ENCODE peak calls at places on chromosomes 2 and 18, in eight cellular contexts. One of them, this sample, is unnamed.

GRCh38 chr2:41736105-41736567 is 311.7 kb upstream of the PKDCC start:
- DNase-seq in esophagus squamous epithelium: no peak
- DNase-seq in astrocyte of the spinal cord: no peak
- DNase-seq in esophagus muscularis mucosa: no peak
- DNase-seq in neural progenitor cell: no peak
- DNase-seq in Caco-2: no peak
- DNase-seq in brain microvascular endothelial cell: peak
- DNase-seq in pancreas: no peak
- DNase-seq in this sample: no peak

GRCh38 chr2:151853070-151853758 is 25.0 kb upstream of the ARL5A start:
- DNase-seq in Caco-2: no peak
- DNase-seq in neural progenitor cell: no peak
- DNase-seq in esophagus squamous epithelium: no peak
- DNase-seq in pancreas: no peak
- DNase-seq in astrocyte of the spinal cord: no peak
- DNase-seq in esophagus muscularis mucosa: no peak
- DNase-seq in brain microvascular endothelial cell: no peak
- DNase-seq in this sample: no peak

GRCh38 chr2:112880081-112880531 is 30.9 kb upstream of the IL37 start:
- DNase-seq in Caco-2: no peak
- DNase-seq in brain microvascular endothelial cell: peak
- DNase-seq in astrocyte of the spinal cord: peak
- DNase-seq in esophagus muscularis mucosa: no peak
- DNase-seq in esophagus squamous epithelium: no peak
- DNase-seq in neural progenitor cell: no peak
- DNase-seq in pancreas: no peak
- DNase-seq in this sample: no peak

GRCh38 chr2:27545348-27546141 is 37.3 kb upstream of the ZNF512 start:
- DNase-seq in astrocyte of the spinal cord: peak
- DNase-seq in esophagus muscularis mucosa: no peak
- DNase-seq in brain microvascular endothelial cell: no peak
- DNase-seq in Caco-2: no peak
- DNase-seq in neural progenitor cell: no peak
- DNase-seq in esophagus squamous epithelium: no peak
- DNase-seq in pancreas: no peak
- DNase-seq in this sample: no peak

GRCh38 chr2:118842687-118843491 is 4.6 kb downstream of the EN1 start:
- DNase-seq in brain microvascular endothelial cell: no peak
- DNase-seq in Caco-2: no peak
- DNase-seq in esophagus squamous epithelium: no peak
- DNase-seq in astrocyte of the spinal cord: no peak
- DNase-seq in neural progenitor cell: peak
- DNase-seq in esophagus muscularis mucosa: no peak
- DNase-seq in pancreas: no peak
- DNase-seq in this sample: no peak

GRCh38 chr18:74412106-74412880 is 44.8 kb downstream of the DIPK1C start:
- DNase-seq in astrocyte of the spinal cord: no peak
- DNase-seq in esophagus squamous epithelium: no peak
- DNase-seq in neural progenitor cell: peak
- DNase-seq in brain microvascular endothelial cell: no peak
- DNase-seq in Caco-2: no peak
- DNase-seq in pancreas: no peak
- DNase-seq in esophagus muscularis mucosa: no peak
- DNase-seq in this sample: no peak

GRCh38 chr18:61998957-61999356 is 106.2 kb upstream of the RNF152 start:
- DNase-seq in esophagus muscularis mucosa: no peak
- DNase-seq in astrocyte of the spinal cord: peak
- DNase-seq in esophagus squamous epithelium: no peak
- DNase-seq in neural progenitor cell: no peak
- DNase-seq in Caco-2: no peak
- DNase-seq in brain microvascular endothelial cell: peak
- DNase-seq in pancreas: no peak
- DNase-seq in this sample: no peak

GRCh38 chr2:179020156-179020750 is 29.7 kb downstream of the CCDC141 start:
- DNase-seq in brain microvascular endothelial cell: no peak
- DNase-seq in pancreas: peak
- DNase-seq in esophagus squamous epithelium: no peak
- DNase-seq in neural progenitor cell: peak
- DNase-seq in astrocyte of the spinal cord: no peak
- DNase-seq in esophagus muscularis mucosa: no peak
- DNase-seq in Caco-2: peak
- DNase-seq in this sample: peak

GRCh38 chr2:100365434-100365833 is 43.1 kb upstream of the LONRF2 start:
- DNase-seq in esophagus muscularis mucosa: no peak
- DNase-seq in Caco-2: no peak
- DNase-seq in esophagus squamous epithelium: peak
- DNase-seq in pancreas: peak
- DNase-seq in brain microvascular endothelial cell: peak
- DNase-seq in astrocyte of the spinal cord: peak
- DNase-seq in neural progenitor cell: no peak
- DNase-seq in this sample: peak

GRCh38 chr2:8779795-8780194 is 57.6 kb downstream of the KIDINS220 start:
- DNase-seq in esophagus muscularis mucosa: no peak
- DNase-seq in Caco-2: no peak
- DNase-seq in brain microvascular endothelial cell: no peak
- DNase-seq in esophagus squamous epithelium: no peak
- DNase-seq in pancreas: no peak
- DNase-seq in neural progenitor cell: no peak
- DNase-seq in astrocyte of the spinal cord: no peak
- DNase-seq in this sample: no peak

GRCh38 chr2:110741491-110741980 is 9.2 kb downstream of the ACOXL start:
- DNase-seq in pancreas: no peak
- DNase-seq in astrocyte of the spinal cord: no peak
- DNase-seq in brain microvascular endothelial cell: peak
- DNase-seq in Caco-2: peak
- DNase-seq in esophagus muscularis mucosa: peak
- DNase-seq in neural progenitor cell: peak
- DNase-seq in esophagus squamous epithelium: no peak
- DNase-seq in this sample: no peak

GRCh38 chr18:73613706-73614340 is 533.8 kb downstream of the FBXO15 start:
- DNase-seq in pancreas: no peak
- DNase-seq in esophagus muscularis mucosa: no peak
- DNase-seq in Caco-2: no peak
- DNase-seq in astrocyte of the spinal cord: no peak
- DNase-seq in esophagus squamous epithelium: no peak
- DNase-seq in neural progenitor cell: no peak
- DNase-seq in brain microvascular endothelial cell: no peak
- DNase-seq in this sample: no peak

GRCh38 chr2:238796223-238796885 is 51.5 kb upstream of the TWIST2 start:
- DNase-seq in Caco-2: no peak
- DNase-seq in pancreas: no peak
- DNase-seq in esophagus muscularis mucosa: no peak
- DNase-seq in brain microvascular endothelial cell: no peak
- DNase-seq in neural progenitor cell: no peak
- DNase-seq in astrocyte of the spinal cord: no peak
- DNase-seq in esophagus squamous epithelium: no peak
- DNase-seq in this sample: no peak

GRCh38 chr2:175595139-175595538 is 406.9 kb downstream of the LNPK start:
- DNase-seq in neural progenitor cell: no peak
- DNase-seq in pancreas: no peak
- DNase-seq in esophagus muscularis mucosa: no peak
- DNase-seq in astrocyte of the spinal cord: no peak
- DNase-seq in Caco-2: no peak
- DNase-seq in brain microvascular endothelial cell: no peak
- DNase-seq in esophagus squamous epithelium: no peak
- DNase-seq in this sample: no peak

GRCh38 chr2:180607501-180608060 is 372.8 kb upstream of the UBE2E3 start:
- DNase-seq in esophagus muscularis mucosa: no peak
- DNase-seq in astrocyte of the spinal cord: no peak
- DNase-seq in pancreas: no peak
- DNase-seq in Caco-2: peak
- DNase-seq in esophagus squamous epithelium: no peak
- DNase-seq in neural progenitor cell: no peak
- DNase-seq in brain microvascular endothelial cell: no peak
- DNase-seq in this sample: no peak

GRCh38 chr2:221124542-221125235 is 447.4 kb downstream of the EPHA4 start:
- DNase-seq in Caco-2: no peak
- DNase-seq in pancreas: no peak
- DNase-seq in esophagus muscularis mucosa: no peak
- DNase-seq in esophagus squamous epithelium: no peak
- DNase-seq in astrocyte of the spinal cord: no peak
- DNase-seq in neural progenitor cell: no peak
- DNase-seq in brain microvascular endothelial cell: no peak
- DNase-seq in this sample: no peak

GRCh38 chr2:46909771-46910419 is 5.7 kb downstream of the MCFD2 start:
- DNase-seq in Caco-2: no peak
- DNase-seq in pancreas: no peak
- DNase-seq in neural progenitor cell: no peak
- DNase-seq in esophagus muscularis mucosa: no peak
- DNase-seq in astrocyte of the spinal cord: peak
- DNase-seq in esophagus squamous epithelium: no peak
- DNase-seq in brain microvascular endothelial cell: peak
- DNase-seq in this sample: peak

GRCh38 chr2:234678721-234679120 is 181.8 kb upstream of the ARL4C start:
- DNase-seq in astrocyte of the spinal cord: peak
- DNase-seq in esophagus muscularis mucosa: peak
- DNase-seq in Caco-2: no peak
- DNase-seq in neural progenitor cell: no peak
- DNase-seq in pancreas: no peak
- DNase-seq in esophagus squamous epithelium: no peak
- DNase-seq in brain microvascular endothelial cell: peak
- DNase-seq in this sample: no peak

GRCh38 chr2:190880374-190881073 is at the start of gene GLS:
- DNase-seq in Caco-2: peak
- DNase-seq in brain microvascular endothelial cell: peak
- DNase-seq in pancreas: peak
- DNase-seq in esophagus squamous epithelium: peak
- DNase-seq in neural progenitor cell: peak
- DNase-seq in astrocyte of the spinal cord: peak
- DNase-seq in esophagus muscularis mucosa: peak
- DNase-seq in this sample: peak

GRCh38 chr18:50356036-50356945 is 18.6 kb upstream of the SKA1 start:
- DNase-seq in Caco-2: no peak
- DNase-seq in astrocyte of the spinal cord: no peak
- DNase-seq in esophagus squamous epithelium: no peak
- DNase-seq in pancreas: no peak
- DNase-seq in neural progenitor cell: no peak
- DNase-seq in brain microvascular endothelial cell: peak
- DNase-seq in esophagus muscularis mucosa: no peak
- DNase-seq in this sample: no peak
- TF ChIP-seq CTCF in Caco-2: no peak
- TF ChIP-seq CTCF in astrocyte of the spinal cord: no peak
- TF ChIP-seq CTCF in esophagus squamous epithelium: peak
- TF ChIP-seq CTCF in pancreas: no peak
- TF ChIP-seq CTCF in neural progenitor cell: no peak
- TF ChIP-seq CTCF in brain microvascular endothelial cell: peak
- TF ChIP-seq CTCF in esophagus muscularis mucosa: no peak
- TF ChIP-seq CTCF in this sample: no peak

GRCh38 chr2:217086038-217086522 is 226.2 kb upstream of the TNP1 start:
- DNase-seq in pancreas: no peak
- DNase-seq in neural progenitor cell: no peak
- DNase-seq in brain microvascular endothelial cell: peak
- DNase-seq in Caco-2: no peak
- DNase-seq in astrocyte of the spinal cord: peak
- DNase-seq in esophagus muscularis mucosa: peak
- DNase-seq in esophagus squamous epithelium: no peak
- DNase-seq in this sample: no peak

GRCh38 chr2:217091531-217091930 is 231.7 kb upstream of the TNP1 start:
- DNase-seq in pancreas: no peak
- DNase-seq in brain microvascular endothelial cell: no peak
- DNase-seq in esophagus muscularis mucosa: peak
- DNase-seq in esophagus squamous epithelium: no peak
- DNase-seq in Caco-2: no peak
- DNase-seq in astrocyte of the spinal cord: no peak
- DNase-seq in neural progenitor cell: no peak
- DNase-seq in this sample: no peak

GRCh38 chr2:217090884-217091283 is 231.0 kb upstream of the TNP1 start:
- DNase-seq in esophagus squamous epithelium: no peak
- DNase-seq in neural progenitor cell: no peak
- DNase-seq in brain microvascular endothelial cell: no peak
- DNase-seq in astrocyte of the spinal cord: no peak
- DNase-seq in pancreas: no peak
- DNase-seq in esophagus muscularis mucosa: no peak
- DNase-seq in Caco-2: no peak
- DNase-seq in this sample: no peak

GRCh38 chr2:217092710-217093379 is 233.0 kb upstream of the TNP1 start:
- DNase-seq in esophagus muscularis mucosa: peak
- DNase-seq in astrocyte of the spinal cord: no peak
- DNase-seq in esophagus squamous epithelium: no peak
- DNase-seq in brain microvascular endothelial cell: no peak
- DNase-seq in pancreas: no peak
- DNase-seq in Caco-2: no peak
- DNase-seq in neural progenitor cell: no peak
- DNase-seq in this sample: no peak

DNA sequence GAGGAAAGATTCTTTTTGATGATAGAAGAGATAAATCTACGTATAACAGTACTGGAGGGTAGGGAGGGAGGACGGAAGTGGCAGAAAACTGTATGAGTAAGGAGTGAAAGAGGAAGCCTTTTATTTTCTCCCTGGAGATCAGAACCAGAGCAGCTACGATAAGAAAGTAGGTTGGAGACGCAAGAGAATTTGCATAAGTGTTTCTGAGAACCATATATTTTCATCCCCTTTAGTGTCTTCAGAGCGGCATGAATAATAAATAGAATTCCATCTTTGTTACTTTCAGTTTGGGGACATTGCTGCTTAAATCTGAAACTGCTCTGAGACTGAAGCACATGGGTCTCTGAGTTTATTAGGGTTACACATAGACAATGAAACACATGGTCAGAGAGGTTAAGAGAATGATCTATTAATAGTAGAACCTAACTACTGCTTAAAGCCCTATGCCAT is 230.2 kb upstream of the TNP1 start:
- DNase-seq in esophagus squamous epithelium: no peak
- DNase-seq in Caco-2: no peak
- DNase-seq in neural progenitor cell: no peak
- DNase-seq in esophagus muscularis mucosa: peak
- DNase-seq in brain microvascular endothelial cell: no peak
- DNase-seq in pancreas: no peak
- DNase-seq in astrocyte of the spinal cord: peak
- DNase-seq in this sample: no peak
- H3K4me3 ChIP-seq in esophagus squamous epithelium: peak
- H3K4me3 ChIP-seq in Caco-2: no peak
- H3K4me3 ChIP-seq in neural progenitor cell: no peak
- H3K4me3 ChIP-seq in esophagus muscularis mucosa: no peak
- H3K4me3 ChIP-seq in brain microvascular endothelial cell: no peak
- H3K4me3 ChIP-seq in pancreas: no peak
- H3K4me3 ChIP-seq in astrocyte of the spinal cord: no peak
- H3K4me3 ChIP-seq in this sample: no peak

GRCh38 chr18:56645415-56646016 is 5.6 kb upstream of the WDR7 start:
- DNase-seq in esophagus muscularis mucosa: no peak
- DNase-seq in Caco-2: peak
- DNase-seq in pancreas: no peak
- DNase-seq in astrocyte of the spinal cord: no peak
- DNase-seq in neural progenitor cell: peak
- DNase-seq in esophagus squamous epithelium: no peak
- DNase-seq in brain microvascular endothelial cell: no peak
- DNase-seq in this sample: no peak
- TF ChIP-seq CTCF in esophagus muscularis mucosa: no peak
- TF ChIP-seq CTCF in Caco-2: peak
- TF ChIP-seq CTCF in pancreas: peak
- TF ChIP-seq CTCF in astrocyte of the spinal cord: peak
- TF ChIP-seq CTCF in neural progenitor cell: peak
- TF ChIP-seq CTCF in esophagus squamous epithelium: peak
- TF ChIP-seq CTCF in brain microvascular endothelial cell: peak
- TF ChIP-seq CTCF in this sample: peak

DNA sequence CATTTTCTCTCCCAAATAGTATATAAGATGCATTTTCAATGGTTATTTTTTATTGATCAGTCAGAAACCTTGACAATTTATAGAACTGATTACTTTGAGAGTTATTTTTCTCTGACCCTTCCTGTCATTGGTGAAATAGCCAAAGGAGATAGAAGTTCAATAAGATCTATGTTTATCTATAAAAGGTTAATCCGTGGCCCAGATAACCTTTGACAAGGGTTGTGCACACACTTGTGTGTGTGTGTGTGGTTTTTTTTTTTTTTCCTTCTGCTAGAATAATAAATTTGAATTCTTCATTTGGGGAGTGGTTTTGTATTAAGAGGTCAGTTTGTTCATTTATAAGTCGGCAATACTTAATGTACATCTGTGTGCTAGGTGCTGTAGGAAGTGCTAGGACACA is 160.0 kb downstream of the MGAT5 start:
- DNase-seq in neural progenitor cell: no peak
- DNase-seq in astrocyte of the spinal cord: no peak
- DNase-seq in esophagus squamous epithelium: no peak
- DNase-seq in esophagus muscularis mucosa: no peak
- DNase-seq in Caco-2: no peak
- DNase-seq in pancreas: no peak
- DNase-seq in brain microvascular endothelial cell: no peak
- DNase-seq in this sample: no peak
- H3K4me3 ChIP-seq in neural progenitor cell: no peak
- H3K4me3 ChIP-seq in astrocyte of the spinal cord: no peak
- H3K4me3 ChIP-seq in esophagus squamous epithelium: no peak
- H3K4me3 ChIP-seq in esophagus muscularis mucosa: no peak
- H3K4me3 ChIP-seq in Caco-2: no peak
- H3K4me3 ChIP-seq in pancreas: no peak
- H3K4me3 ChIP-seq in brain microvascular endothelial cell: no peak
- H3K4me3 ChIP-seq in this sample: no peak

This sample was measured in colonic mucosa.